ENCODE peak calls at places on chromosomes 3 and 15, in eight cellular contexts. V is SJSA1, U is fibroblast of lung, L is gastrocnemius medialis, I is heart left ventricle, K is Karpas-422, A is lung, Y is PC-9. M is an unnamed sample. For H3K9me3 and H3K36me3, the result is how much of the 10 kb centered on the place peaks cover.

GRCh38 chr3:45753095-45753494 is 43.2 kb downstream of the SLC6A20 start:
- DNase-seq in V (no peak), U (no peak), L (no peak), I (no peak), K (no peak), A (no peak), Y (no peak), M (no peak)

GRCh38 chr3:124974691-124975090 is 40.1 kb upstream of the MUC13 start:
- DNase-seq in V (no peak), U (no peak), L (no peak), I (no peak), K (no peak), A (no peak), Y (no peak), M (no peak)

GRCh38 chr3:23275061-23275460 is 71.9 kb downstream of the UBE2E2 start:
- DNase-seq in V (no peak), U (no peak), L (no peak), I (no peak), K (no peak), A (no peak), Y (no peak), M (no peak)

GRCh38 chr15:57873564-57874209 is 167.2 kb downstream of the POLR2M start:
- DNase-seq in V (peak), U (peak), L (no peak), I (no peak), K (no peak), A (no peak), Y (no peak), M (no peak)

GRCh38 chr3:190424478-190425439 is 24.9 kb downstream of the TMEM207 start:
- DNase-seq in V (peak), U (peak), L (no peak), I (peak), K (peak), A (peak), Y (peak), M (peak)

GRCh38 chr15:77840962-77841361 is 208.2 kb upstream of the LINGO1 start:
- DNase-seq in V (no peak), U (peak), L (no peak), I (no peak), K (no peak), A (peak), Y (peak), M (no peak)

GRCh38 chr15:88243156-88243555 is 13.4 kb downstream of the NTRK3 start:
- DNase-seq in V (no peak), U (no peak), L (no peak), I (no peak), K (no peak), A (no peak), Y (no peak), M (no peak)

GRCh38 chr3:123386477-123387040 is 62.3 kb downstream of the ADCY5 start:
- DNase-seq in V (no peak), U (no peak), L (no peak), I (peak), K (no peak), A (no peak), Y (no peak), M (peak)

GRCh38 chr3:49704629-49705028 is 14.9 kb downstream of the AMIGO3 start:
- DNase-seq in V (no peak), U (no peak), L (no peak), I (no peak), K (no peak), A (no peak), Y (no peak), M (no peak)

GRCh38 chr3:159762981-159763465 is 225.6 kb upstream of the IL12A start:
- DNase-seq in V (peak), U (peak), L (peak), I (peak), K (no peak), A (peak), Y (peak), M (peak)

GRCh38 chr3:42653560-42654330 is at the start of gene ZBTB47:
- DNase-seq in V (peak), U (peak), L (peak), I (peak), K (no peak), A (peak), Y (no peak), M (peak)

GRCh38 chr3:113649169-113649833 is 47.1 kb downstream of the USF3 start:
- DNase-seq in V (no peak), U (no peak), L (no peak), I (no peak), K (no peak), A (no peak), Y (no peak), M (no peak)

GRCh38 chr15:38547255-38547997 is 17.2 kb downstream of the RASGRP1 start:
- DNase-seq in V (no peak), U (peak), L (no peak), I (no peak), K (no peak), A (no peak), Y (no peak), M (no peak)

GRCh38 chr3:112604536-112604935 is 36.4 kb downstream of the CCDC80 start:
- DNase-seq in V (peak), U (peak), L (no peak), I (no peak), K (no peak), A (no peak), Y (peak), M (peak)

GRCh38 chr15:29289179-29289578 is 19.6 kb upstream of the NSMCE3 start:
- DNase-seq in V (no peak), U (no peak), L (no peak), I (no peak), K (no peak), A (no peak), Y (no peak), M (no peak)

GRCh38 chr15:29278436-29279099 is 8.9 kb upstream of the NSMCE3 start:
- DNase-seq in V (peak), U (peak), L (no peak), I (no peak), K (no peak), A (no peak), Y (no peak), M (no peak)

GRCh38 chr15:29283371-29283770 is 13.7 kb upstream of the NSMCE3 start:
- DNase-seq in V (no peak), U (no peak), L (no peak), I (no peak), K (no peak), A (no peak), Y (no peak), M (no peak)
- H3K9me3 ChIP-seq in V (under half), U (under half), L (under half), I (under half), K (under half), A (under half), Y (under half), M (under half)

GRCh38 chr15:89903858-89904130 is 9.0 kb downstream of the ARPIN start:
- DNase-seq in V (no peak), U (no peak), L (no peak), I (no peak), K (no peak), A (no peak), Y (no peak), M (no peak)

GRCh38 chr15:89905846-89906378 is 6.8 kb downstream of the ARPIN start:
- DNase-seq in V (no peak), U (no peak), L (no peak), I (no peak), K (no peak), A (no peak), Y (no peak), M (no peak)

GRCh38 chr15:89904519-89904918 is 8.2 kb downstream of the ARPIN start:
- DNase-seq in V (no peak), U (no peak), L (no peak), I (no peak), K (no peak), A (no peak), Y (no peak), M (no peak)

GRCh38 chr15:89900849-89901248 is 7.1 kb upstream of the AP3S2 start:
- DNase-seq in V (no peak), U (no peak), L (no peak), I (peak), K (no peak), A (no peak), Y (no peak), M (peak)

DNA sequence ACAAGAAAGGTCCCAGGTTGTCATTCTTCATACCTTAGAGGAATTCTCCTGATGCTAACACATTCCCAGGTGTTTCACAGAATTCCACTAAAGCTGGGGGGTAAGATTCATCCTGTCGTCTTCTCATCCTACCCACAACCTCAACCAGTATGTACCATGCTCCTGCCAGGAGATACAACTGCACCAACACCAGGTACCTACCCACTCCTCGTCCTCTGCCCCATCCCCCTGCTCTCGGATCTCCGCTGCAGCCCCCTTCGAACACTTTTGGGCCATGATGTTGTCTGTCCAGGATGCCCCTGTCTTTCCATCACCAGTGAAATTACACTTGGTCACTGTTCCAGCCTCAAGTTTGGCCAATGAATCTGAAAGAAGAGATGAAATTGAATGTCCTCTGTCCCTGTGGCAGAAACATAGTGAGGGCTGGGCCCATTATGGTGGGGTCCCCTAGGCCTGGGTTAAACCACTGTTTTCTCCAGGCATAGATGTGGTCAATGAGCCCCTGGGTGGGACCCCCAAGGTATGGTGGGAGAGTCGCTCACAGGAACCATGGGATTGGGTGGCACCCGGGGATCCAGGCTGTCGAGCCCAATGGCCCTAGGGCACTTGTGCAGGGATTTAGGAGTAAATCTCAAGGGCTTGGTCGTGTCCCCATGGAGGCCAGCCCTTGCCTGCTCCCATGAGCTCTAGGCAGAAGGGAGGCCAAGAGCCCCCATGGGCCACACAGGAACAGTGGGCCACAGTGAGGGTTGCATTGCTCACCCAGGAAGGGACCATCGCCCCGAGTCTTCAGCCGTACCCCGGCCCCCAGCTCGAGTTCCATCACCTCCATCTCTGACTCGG is 9.4 kb upstream of the AP3S2 start:
- DNase-seq in V (no peak), U (no peak), L (no peak), I (no peak), K (no peak), A (no peak), Y (no peak), M (no peak)
- H3K36me3 ChIP-seq in V (under half), U (under half), L (under half), I (under half), K (under half), A (under half), Y (under half), M (half or more)

GRCh38 chr15:25060996-25061620 is 106.3 kb downstream of the SNRPN start:
- DNase-seq in V (no peak), U (no peak), L (peak), I (no peak), K (no peak), A (no peak), Y (no peak), M (no peak)
- H3K9me3 ChIP-seq in V (half or more), U (under half), L (half or more), I (half or more), K (half or more), A (under half), Y (under half), M (half or more)

GRCh38 chr3:69174435-69174834 is 52.0 kb upstream of the LMOD3 start:
- DNase-seq in V (no peak), U (no peak), L (no peak), I (no peak), K (no peak), A (no peak), Y (no peak), M (no peak)

GRCh38 chr3:69178838-69179739 is 56.7 kb upstream of the LMOD3 start:
- DNase-seq in V (no peak), U (peak), L (no peak), I (no peak), K (no peak), A (no peak), Y (peak), M (no peak)

GRCh38 chr3:69172058-69172457 is 49.7 kb upstream of the LMOD3 start:
- DNase-seq in V (no peak), U (no peak), L (no peak), I (no peak), K (no peak), A (no peak), Y (no peak), M (no peak)

GRCh38 chr3:69178100-69178499 is 55.7 kb upstream of the LMOD3 start:
- DNase-seq in V (no peak), U (no peak), L (no peak), I (no peak), K (no peak), A (no peak), Y (no peak), M (no peak)

GRCh38 chr3:69174871-69175737 is 52.7 kb upstream of the LMOD3 start:
- DNase-seq in V (no peak), U (no peak), L (no peak), I (no peak), K (no peak), A (no peak), Y (no peak), M (no peak)
- H3K36me3 ChIP-seq in V (under half), U (under half), L (under half), I (under half), K (under half), A (under half), Y (under half), M (under half)

M was measured in heart right ventricle.